ENCODE peak calls at places on chromosome X, in seven cellular contexts. G is hepatocyte, H is cardiac fibroblast, O is ovary, J is aorta, A is NB4, V is brain microvascular endothelial cell. Y is an unnamed sample.

GRCh38 chrX:153700376-153700945 is 12.7 kb downstream of the SLC6A8 start:
- DNase-seq in G (no peak), H (no peak), J (no peak), O (no peak), V (no peak), A (no peak), Y (no peak)

GRCh38 chrX:70262952-70263567 is 3.1 kb upstream of the P2RY4 start:
- DNase-seq in V (peak; percentile 20), H (peak; percentile 51), G (peak; percentile 73), O (peak; percentile 62), J (no peak), A (peak; percentile 66), Y (peak; percentile 40)

GRCh38 chrX:137263374-137263773 is 229.6 kb upstream of the GPR101 start:
- DNase-seq in G (no peak), V (no peak), A (no peak), H (no peak), O (no peak), J (no peak), Y (no peak)

GRCh38 chrX:30373951-30374350 is 64.8 kb upstream of the NR0B1 start:
- DNase-seq in O (no peak), A (no peak), V (no peak), H (no peak), J (no peak), G (no peak), Y (no peak)

GRCh38 chrX:41003501-41004286 is 81.6 kb upstream of the USP9X start:
- DNase-seq in G (no peak), H (no peak), J (no peak), O (no peak), A (no peak), V (no peak), Y (no peak)

GRCh38 chrX:22666441-22666840 is 333.3 kb upstream of the DDX53 start:
- DNase-seq in J (no peak), O (no peak), V (peak; percentile 25), G (peak; percentile 16), H (peak; percentile 54), A (peak; percentile 65), Y (no peak)

GRCh38 chrX:30795981-30796958 is 92.8 kb downstream of the TAB3 start:
- DNase-seq in V (no peak), G (no peak), A (no peak), J (no peak), O (no peak), H (no peak), Y (no peak)

GRCh38 chrX:68731254-68731653 is 83.8 kb downstream of the STARD8 start:
- DNase-seq in H (no peak), V (no peak), O (no peak), J (no peak), A (no peak), G (no peak), Y (no peak)

GRCh38 chrX:8049827-8050226 is 121.2 kb downstream of the VCX2 start:
- DNase-seq in H (no peak), V (no peak), O (no peak), A (no peak), J (no peak), G (no peak), Y (peak; percentile 18)

GRCh38 chrX:154448484-154448883 is 4.5 kb downstream of the FAM50A start:
- DNase-seq in A (no peak), O (no peak), G (no peak), V (no peak), J (no peak), H (no peak), Y (no peak)

GRCh38 chrX:115911967-115912366 is 258.6 kb upstream of the AGTR2 start:
- DNase-seq in A (no peak), V (no peak), H (no peak), J (no peak), O (no peak), G (no peak), Y (no peak)

GRCh38 chrX:63917296-63917695 is 132.3 kb upstream of the ARHGEF9 start:
- DNase-seq in V (no peak), H (no peak), G (no peak), A (no peak), J (no peak), O (no peak), Y (no peak)

GRCh38 chrX:43744284-43744683 is 88.2 kb downstream of the MAOA start:
- DNase-seq in H (no peak), A (no peak), G (no peak), O (no peak), V (no peak), J (no peak), Y (no peak)

GRCh38 chrX:30888526-30889146 is 418 bp downstream of the TAB3 start:
- DNase-seq in V (no peak), J (no peak), O (no peak), A (no peak), H (peak; percentile 19), G (peak; percentile 39), Y (no peak)

GRCh38 chrX:17654116-17654515 is 83.2 kb upstream of the SCML1 start:
- DNase-seq in G (no peak), A (no peak), J (no peak), V (no peak), O (no peak), H (no peak), Y (no peak)

GRCh38 chrX:15619053-15619772 is 18.5 kb upstream of the ACE2 start:
- DNase-seq in O (no peak), G (peak; percentile 78), V (no peak), A (no peak), J (no peak), H (peak; percentile 57), Y (no peak)

GRCh38 chrX:86002076-86002896 is 45.1 kb downstream of the CHM start:
- DNase-seq in H (peak; percentile 45), J (no peak), G (peak; percentile 70), O (no peak), A (peak; percentile 15), V (peak; percentile 63), Y (peak; percentile 7)

GRCh38 chrX:40434947-40435346 is 145.8 kb upstream of the ATP6AP2 start:
- DNase-seq in A (peak; percentile 34), H (peak; percentile 26), V (no peak), O (peak; percentile 53), G (peak; percentile 66), J (peak; percentile 50), Y (no peak)

GRCh38 chrX:54208531-54208930 is 25.5 kb upstream of the FAM120C start:
- DNase-seq in H (peak; percentile 67), O (no peak), V (peak; percentile 70), J (no peak), A (no peak), G (no peak), Y (no peak)

GRCh38 chrX:103687696-103688191 is 1.2 kb upstream of the MORF4L2 start:
- DNase-seq in G (peak; percentile 94), J (peak; percentile 80), H (peak; percentile 86), V (peak; percentile 65), A (peak; percentile 71), O (peak; percentile 80), Y (peak; percentile 48)

DNA sequence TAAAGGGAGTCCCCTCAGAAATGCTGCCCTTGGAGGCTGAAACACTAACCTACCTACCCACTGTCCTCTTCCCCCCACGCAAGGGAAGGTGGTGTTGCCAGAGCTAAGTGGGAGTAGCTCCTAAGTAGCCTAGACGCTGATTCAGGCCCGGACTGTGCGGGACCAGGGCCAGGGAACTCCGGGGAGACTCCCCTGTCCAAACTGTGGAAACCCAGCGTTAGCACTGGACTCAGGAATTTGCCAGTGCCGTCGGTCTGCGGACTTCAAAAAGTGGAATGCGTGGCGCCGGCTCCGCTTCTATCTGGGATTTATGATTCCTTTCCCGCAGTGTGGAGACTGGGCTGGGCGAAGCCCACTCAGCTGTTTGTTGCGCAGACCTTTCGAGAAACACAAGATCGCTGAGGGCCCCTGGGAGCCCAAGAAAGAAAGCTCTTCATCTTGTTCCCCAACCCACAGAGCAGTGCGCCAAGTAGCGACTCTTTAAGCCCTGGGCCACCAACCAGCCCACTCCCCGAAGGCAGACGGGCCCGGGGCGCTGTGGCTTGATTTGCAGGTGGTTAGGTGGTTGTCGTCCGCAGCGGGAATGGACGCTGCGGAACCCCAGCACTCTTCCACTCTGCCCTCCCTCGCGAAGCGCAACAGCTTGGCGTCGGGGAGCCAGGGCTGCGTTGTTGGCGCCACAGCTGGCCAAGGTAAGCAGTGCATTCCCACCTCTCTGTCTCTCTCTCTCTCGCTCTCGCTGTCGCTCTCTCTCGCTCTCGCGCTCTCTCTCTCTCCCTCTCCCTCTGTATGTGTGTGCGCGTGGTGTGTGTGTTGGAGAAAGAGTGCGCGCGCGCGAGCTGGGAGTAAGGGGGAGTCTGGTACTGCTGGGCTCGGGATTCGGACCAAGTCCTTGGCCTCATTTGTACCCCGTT is 2.0 kb downstream of the TMEM255A start:
- DNase-seq in J (peak; percentile 60), A (peak; percentile 68), H (peak; percentile 44), O (peak; percentile 81), G (peak; percentile 76), V (peak; percentile 43), Y (peak; percentile 22)
- H3K4me3 ChIP-seq in J (no peak overlapping the region), A (no peak overlapping the region), H (no peak overlapping the region), O (peak overlapping the region; percentile 44), G (peak overlapping the region; percentile 47), V (peak overlapping the region; percentile 41), Y (peak overlapping the region; percentile 38)

DNA sequence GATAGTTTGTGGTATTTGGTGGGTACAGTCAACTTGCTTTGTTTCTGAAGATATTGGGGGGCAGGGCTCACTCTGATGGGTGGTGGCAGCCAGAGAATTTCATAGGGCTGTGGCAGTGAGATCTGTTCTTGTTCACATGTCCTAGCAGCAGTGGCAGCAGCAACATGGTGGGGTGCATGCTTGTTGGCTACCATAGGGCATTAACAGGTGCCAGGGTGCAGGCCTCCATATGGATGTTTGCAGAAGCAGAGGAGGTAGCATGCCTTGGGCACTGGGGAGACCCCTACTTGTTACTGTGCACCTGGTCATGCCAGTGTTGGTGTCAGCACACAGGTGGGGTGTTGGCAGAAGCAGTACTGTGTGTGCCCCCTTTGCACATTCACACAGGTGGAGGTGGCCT is 96.3 kb upstream of the ZC4H2 start:
- DNase-seq in G (no peak), A (no peak), H (no peak), J (no peak), O (no peak), V (no peak), Y (no peak)
- H3K4me3 ChIP-seq in G (no peak overlapping the region), A (no peak overlapping the region), H (no peak overlapping the region), J (no peak overlapping the region), O (no peak overlapping the region), V (no peak overlapping the region), Y (no peak overlapping the region)

GRCh38 chrX:73847991-73848390 is 285.0 kb downstream of the CHIC1 start:
- DNase-seq in H (no peak), V (no peak), J (no peak), A (peak; percentile 17), G (no peak), O (no peak), Y (no peak)
- H3K4me3 ChIP-seq in H (no peak overlapping the region), V (peak overlapping the region; percentile 62), J (peak overlapping the region; percentile 17), A (no peak overlapping the region), G (no peak overlapping the region), O (no peak overlapping the region), Y (no peak overlapping the region)

DNA sequence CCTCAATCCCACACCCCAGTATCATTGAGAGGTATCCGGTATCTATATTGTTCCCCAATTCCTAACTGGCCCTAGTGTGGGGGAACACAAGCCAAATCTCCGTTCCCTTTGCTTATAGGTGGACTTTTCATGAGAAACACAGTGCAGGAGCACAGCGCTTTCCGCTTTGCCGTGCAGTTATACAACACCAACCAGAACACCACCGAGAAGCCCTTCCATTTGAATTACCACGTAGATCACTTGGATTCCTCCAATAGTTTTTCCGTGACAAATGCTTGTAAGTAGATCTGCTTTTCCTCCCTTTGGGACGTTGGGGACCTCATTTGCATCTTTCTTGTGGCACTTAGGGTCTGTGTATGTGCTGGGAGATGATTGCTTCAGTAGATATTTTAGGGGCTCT is 1.6 kb downstream of the GRIA3 start:
- DNase-seq in A (no peak), O (no peak), J (no peak), V (no peak), G (no peak), H (no peak), Y (no peak)
- H3K4me3 ChIP-seq in A (no peak overlapping the region), O (peak overlapping the region; percentile 31), J (peak overlapping the region; percentile 51), V (peak overlapping the region; percentile 56), G (peak overlapping the region; percentile 14), H (peak overlapping the region; percentile 46), Y (no peak overlapping the region)